ENCODE peak calls at places on chromosomes 16 and 17, in six cellular contexts. E is NCI-H1105 treated with DMSO at 0.1 percent for 48 hours; Q is C1 segment of cervical spinal cord; H is M059J; L is GOT3; J is Jurkat, Clone E6-1. W is an unnamed sample.

GRCh38 chr17:12409082-12409481 is 256.6 kb upstream of the MYOCD start:
- DNase-seq in E (no peak), Q (no peak), H (no peak), L (no peak), J (no peak), W (no peak)

GRCh38 chr17:41751288-41751687 is 16.8 kb upstream of the HAP1 start:
- DNase-seq in E (no peak), Q (no peak), H (no peak), L (no peak), J (no peak), W (no peak)

GRCh38 chr17:5700791-5701190 is 116.5 kb upstream of the NLRP1 start:
- DNase-seq in E (no peak), Q (no peak), H (no peak), L (no peak), J (no peak), W (no peak)

GRCh38 chr16:85649411-85649977 is 36.4 kb downstream of the GSE1 start:
- DNase-seq in E (peak), Q (no peak), H (no peak), L (no peak), J (no peak), W (no peak)

GRCh38 chr16:51987519-51987918 is 559.4 kb downstream of the TOX3 start:
- DNase-seq in E (no peak), Q (no peak), H (no peak), L (no peak), J (no peak), W (no peak)

GRCh38 chr16:75108792-75109731 is 7.5 kb downstream of the LDHD start:
- DNase-seq in E (no peak), Q (peak), H (peak), L (peak), J (peak), W (peak)

GRCh38 chr16:63577891-63578290 is 1541.7 kb upstream of the CDH8 start:
- DNase-seq in E (no peak), Q (no peak), H (no peak), L (no peak), J (no peak), W (no peak)

GRCh38 chr16:47779201-47780016 is 318.3 kb downstream of the PHKB start:
- DNase-seq in E (no peak), Q (no peak), H (peak), L (no peak), J (peak), W (peak)

GRCh38 chr17:2547176-2547575 is 35.5 kb upstream of the METTL16 start:
- DNase-seq in E (peak), Q (no peak), H (peak), L (no peak), J (no peak), W (no peak)

GRCh38 chr17:37107406-37108083 is 158.8 kb downstream of the AATF start:
- DNase-seq in E (peak), Q (peak), H (no peak), L (no peak), J (no peak), W (peak)

GRCh38 chr17:68238894-68239293 is 8.9 kb upstream of the AMZ2 start:
- DNase-seq in E (no peak), Q (no peak), H (no peak), L (no peak), J (no peak), W (no peak)

GRCh38 chr17:81021531-81022370 is 13.2 kb upstream of the BAIAP2 start:
- DNase-seq in E (no peak), Q (no peak), H (no peak), L (no peak), J (no peak), W (no peak)

GRCh38 chr17:76725580-76726230 is 701 bp downstream of the JMJD6 start:
- DNase-seq in E (no peak), Q (peak), H (peak), L (no peak), J (no peak), W (no peak)

GRCh38 chr16:49856741-49857330 is 924 bp upstream of the ZNF423 start:
- DNase-seq in E (peak), Q (peak), H (peak), L (peak), J (no peak), W (peak)

GRCh38 chr16:69833791-69834282 is 71.7 kb downstream of the WWP2 start:
- DNase-seq in E (no peak), Q (no peak), H (no peak), L (no peak), J (no peak), W (no peak)

GRCh38 chr16:49776085-49776501 is 79.8 kb downstream of the ZNF423 start:
- DNase-seq in E (no peak), Q (no peak), H (no peak), L (no peak), J (no peak), W (no peak)

GRCh38 chr17:68600123-68600880 is 865 bp downstream of the FAM20A start:
- DNase-seq in E (no peak), Q (no peak), H (no peak), L (no peak), J (no peak), W (no peak)

GRCh38 chr17:27579897-27580321 is 51.1 kb upstream of the LGALS9 start:
- DNase-seq in E (no peak), Q (no peak), H (no peak), L (no peak), J (no peak), W (no peak)

GRCh38 chr17:39687101-39687545 is 734 bp downstream of the PGAP3 start:
- DNase-seq in E (no peak), Q (no peak), H (no peak), L (no peak), J (no peak), W (no peak)

GRCh38 chr16:55876854-55877253 is 1.7 kb upstream of the CES5A start:
- DNase-seq in E (no peak), Q (no peak), H (peak), L (no peak), J (no peak), W (no peak)

GRCh38 chr17:28598799-28599310 is at the start of gene SPAG5:
- DNase-seq in E (peak), Q (peak), H (peak), L (peak), J (peak), W (peak)

GRCh38 chr17:76852843-76853242 is 15.4 kb upstream of the MGAT5B start:
- DNase-seq in E (no peak), Q (no peak), H (no peak), L (no peak), J (no peak), W (no peak)

GRCh38 chr16:47834485-47835024 is 321.2 kb downstream of the ABCC12 start:
- DNase-seq in E (no peak), Q (no peak), H (no peak), L (no peak), J (no peak), W (no peak)

GRCh38 chr17:67019809-67020208 is 24.5 kb upstream of the CACNG1 start:
- DNase-seq in E (no peak), Q (no peak), H (no peak), L (no peak), J (no peak), W (no peak)

GRCh38 chr17:34314279-34314678 is 5.0 kb upstream of the CCL8 start:
- DNase-seq in E (no peak), Q (no peak), H (no peak), L (no peak), J (no peak), W (no peak)

GRCh38 chr17:65055708-65056638 is 567 bp downstream of the GNA13 start:
- DNase-seq in E (peak), Q (peak), H (peak), L (no peak), J (no peak), W (peak)

GRCh38 chr17:76142044-76143041 is 1.3 kb upstream of the FOXJ1 start:
- DNase-seq in E (no peak), Q (no peak), H (no peak), L (no peak), J (no peak), W (no peak)

GRCh38 chr17:32265192-32265895 is at the start of gene RHBDL3:
- DNase-seq in E (no peak), Q (no peak), H (no peak), L (no peak), J (no peak), W (no peak)

GRCh38 chr17:70159980-70160379 is 9.4 kb upstream of the KCNJ2 start:
- DNase-seq in E (no peak), Q (no peak), H (no peak), L (no peak), J (no peak), W (no peak)

GRCh38 chr17:16417896-16418683 is 2.7 kb downstream of the TRPV2 start:
- DNase-seq in E (no peak), Q (no peak), H (peak), L (no peak), J (no peak), W (no peak)

GRCh38 chr16:1746693-1747195 is 24.6 kb downstream of the NME3 start:
- DNase-seq in E (no peak), Q (no peak), H (peak), L (no peak), J (no peak), W (no peak)

GRCh38 chr17:75271233-75271954 is 363 bp upstream of the MIF4GD start:
- DNase-seq in E (peak), Q (peak), H (peak), L (peak), J (peak), W (peak)

GRCh38 chr17:80428796-80429195 is 13.8 kb downstream of the ENDOV start:
- DNase-seq in E (no peak), Q (no peak), H (no peak), L (no peak), J (no peak), W (no peak)

GRCh38 chr16:18984425-18985005 is 781 bp downstream of the TMC7 start:
- DNase-seq in E (no peak), Q (no peak), H (no peak), L (no peak), J (no peak), W (no peak)

GRCh38 chr17:51908841-51909537 is 249.5 kb downstream of the CA10 start:
- DNase-seq in E (no peak), Q (no peak), H (no peak), L (no peak), J (no peak), W (no peak)